ENCODE peak calls at places on chromosomes 16 and 17, in eight cellular contexts. X is PC-3; T is CD8-positive, alpha-beta T cell; H is upper lobe of right lung; V is tibial artery; P is A549; F is fibroblast of lung; N is left lung. A is an unnamed sample.

GRCh38 chr17:68981288-68981687 is 26.1 kb upstream of the ABCA8 start:
- DNase-seq in X (peak; percentile 10), T (no peak), H (no peak), V (peak; percentile 75), P (no peak), F (peak; percentile 74), N (no peak), A (peak; percentile 35)

GRCh38 chr16:23917621-23918020 is 81.8 kb downstream of the PRKCB start:
- DNase-seq in X (no peak), T (no peak), H (no peak), V (no peak), P (no peak), F (no peak), N (no peak), A (no peak)

GRCh38 chr16:56610017-56610608 is 1.7 kb downstream of the MT2A start:
- DNase-seq in X (peak; percentile 47), T (peak; percentile 41), H (peak; percentile 82), V (peak; percentile 75), P (peak; percentile 75), F (peak; percentile 96), N (no peak), A (peak; percentile 51)

GRCh38 chr16:27222499-27223225 is 19.3 kb downstream of the KDM8 start:
- DNase-seq in X (peak; percentile 26), T (no peak), H (no peak), V (peak; percentile 36), P (no peak), F (peak; percentile 35), N (no peak), A (peak; percentile 74)

GRCh38 chr16:70685938-70686375 is at the start of gene MTSS2:
- DNase-seq in X (peak; percentile 78), T (no peak), H (peak; percentile 93), V (peak; percentile 84), P (peak; percentile 71), F (peak; percentile 86), N (peak; percentile 90), A (peak; percentile 84)

GRCh38 chr16:88804552-88805339 is 1.2 kb downstream of the CDT1 start:
- DNase-seq in X (peak; percentile 39), T (no peak), H (peak; percentile 68), V (no peak), P (no peak), F (no peak), N (peak; percentile 83), A (no peak)

GRCh38 chr17:80793421-80793820 is 198.2 kb upstream of the CHMP6 start:
- DNase-seq in X (no peak), T (no peak), H (no peak), V (no peak), P (no peak), F (no peak), N (no peak), A (no peak)

GRCh38 chr17:82126479-82127314 is 28.7 kb upstream of the FASN start:
- DNase-seq in X (no peak), T (peak; percentile 76), H (no peak), V (no peak), P (no peak), F (no peak), N (no peak), A (no peak)

GRCh38 chr16:17989255-17989654 is 347.3 kb downstream of the NPIPA8 start:
- DNase-seq in X (no peak), T (no peak), H (no peak), V (no peak), P (no peak), F (no peak), N (no peak), A (no peak)

GRCh38 chr17:58756246-58757161 is 850 bp downstream of the PPM1E start:
- DNase-seq in X (no peak), T (no peak), H (no peak), V (no peak), P (no peak), F (peak; percentile 8), N (no peak), A (peak; percentile 22)

GRCh38 chr17:10172241-10172741 is 26.1 kb downstream of the GAS7 start:
- DNase-seq in X (no peak), T (no peak), H (no peak), V (no peak), P (no peak), F (no peak), N (no peak), A (no peak)

GRCh38 chr17:4167786-4168185 is 24.8 kb downstream of the CYB5D2 start:
- DNase-seq in X (no peak), T (no peak), H (no peak), V (no peak), P (no peak), F (no peak), N (no peak), A (no peak)

GRCh38 chr17:77414811-77415400 is 274.1 kb downstream of the SEC14L1 start:
- DNase-seq in X (no peak), T (no peak), H (no peak), V (no peak), P (no peak), F (no peak), N (no peak), A (no peak)
- H3K4me1 ChIP-seq in X (peaks cover 26% of the 10 kb centered on the region), T (peaks cover 62% of the 10 kb centered on the region), H (peaks cover 24% of the 10 kb centered on the region), V (no peaks in the 10 kb centered on the region), P (peaks cover 54% of the 10 kb centered on the region), F (peaks cover 26% of the 10 kb centered on the region), N (peaks cover 51% of the 10 kb centered on the region), A (peaks cover 31% of the 10 kb centered on the region)

DNA sequence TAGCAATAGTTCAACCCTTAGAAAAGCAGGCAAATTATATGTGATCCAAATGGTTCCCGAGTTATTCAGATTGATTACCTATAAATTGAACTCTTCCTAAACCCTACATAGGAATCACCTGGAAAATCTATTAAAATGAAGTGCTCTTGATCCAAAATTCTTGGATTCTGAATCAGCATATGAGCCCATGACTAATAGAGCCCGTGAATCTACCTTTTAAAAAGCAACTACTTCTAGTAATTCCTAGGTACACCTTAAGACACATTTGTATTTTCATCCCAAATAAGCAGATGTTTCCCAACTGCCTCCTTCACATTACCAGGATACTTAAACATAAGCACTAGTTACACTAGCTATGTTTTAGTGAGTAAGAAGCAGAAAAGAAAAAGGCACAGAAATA is 1171.0 kb upstream of the GOT2 start:
- DNase-seq in X (peak; percentile 38), T (no peak), H (no peak), V (no peak), P (no peak), F (no peak), N (no peak), A (no peak)
- H3K27ac ChIP-seq in X (peak overlapping the region; percentile 53), T (no peak overlapping the region), H (no peak overlapping the region), V (no peak overlapping the region), P (peak overlapping the region; percentile 77), F (no peak overlapping the region), N (no peak overlapping the region), A (no peak overlapping the region)

GRCh38 chr16:75537795-75538194 is 1.9 kb upstream of the CHST5 start:
- DNase-seq in X (no peak), T (no peak), H (no peak), V (no peak), P (no peak), F (no peak), N (no peak), A (no peak)

GRCh38 chr16:75534560-75535205 is 1.2 kb downstream of the CHST5 start:
- DNase-seq in X (no peak), T (no peak), H (peak; percentile 48), V (no peak), P (no peak), F (no peak), N (no peak), A (no peak)

GRCh38 chr16:75535901-75536300 is at the start of gene CHST5:
- DNase-seq in X (no peak), T (no peak), H (peak; percentile 31), V (no peak), P (no peak), F (no peak), N (no peak), A (no peak)

GRCh38 chr16:75532791-75533190 is 3.1 kb downstream of the CHST5 start:
- DNase-seq in X (no peak), T (no peak), H (peak; percentile 16), V (no peak), P (no peak), F (no peak), N (no peak), A (no peak)

DNA sequence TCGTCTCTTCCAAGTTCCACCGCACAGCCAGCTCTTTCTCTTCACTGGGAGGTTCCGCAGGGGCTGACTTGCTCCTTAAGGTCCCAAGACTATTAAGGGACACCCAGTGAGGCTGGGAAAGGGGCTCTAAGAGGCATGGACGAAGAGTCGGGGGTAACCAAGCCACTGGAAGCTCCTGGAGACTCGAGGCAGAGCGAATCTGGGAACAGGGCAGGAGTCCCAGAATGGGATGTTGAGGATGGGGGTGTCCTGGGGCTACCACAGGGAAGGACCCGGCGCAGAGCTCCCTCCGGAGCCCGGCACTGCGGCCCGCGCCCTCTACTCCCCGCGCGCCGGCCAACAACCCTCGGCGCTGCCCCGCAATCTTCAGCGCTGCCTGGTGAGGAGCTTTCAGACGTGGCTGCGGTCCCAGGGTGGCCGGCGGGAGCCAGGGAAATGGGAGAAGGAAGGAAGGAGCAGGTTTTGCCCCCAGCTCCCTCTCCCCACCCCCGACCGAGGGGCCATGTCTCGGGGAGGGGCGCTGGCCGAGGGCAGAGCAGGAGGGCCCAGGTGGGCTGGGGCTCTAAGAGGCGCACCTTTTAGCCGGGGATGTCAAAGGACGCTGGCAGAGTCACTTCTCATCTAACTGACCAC is 581 bp downstream of the CHST5 start:
- DNase-seq in X (no peak), T (no peak), H (peak; percentile 48), V (no peak), P (no peak), F (no peak), N (no peak), A (no peak)
- H3K4me3 ChIP-seq in X (no peak overlapping the region), T (no peak overlapping the region), H (no peak overlapping the region), V (no peak overlapping the region), P (no peak overlapping the region), F (no peak overlapping the region), N (no peak overlapping the region), A (no peak overlapping the region)

GRCh38 chr17:35789044-35789443 is 6.4 kb downstream of the MMP28 start:
- DNase-seq in X (no peak), T (no peak), H (no peak), V (no peak), P (no peak), F (no peak), N (no peak), A (no peak)

GRCh38 chr17:35790826-35791225 is 4.6 kb downstream of the MMP28 start:
- DNase-seq in X (peak; percentile 37), T (no peak), H (no peak), V (no peak), P (no peak), F (no peak), N (no peak), A (no peak)

GRCh38 chr17:35784895-35785294 is 10.5 kb downstream of the MMP28 start:
- DNase-seq in X (no peak), T (no peak), H (no peak), V (no peak), P (no peak), F (no peak), N (no peak), A (no peak)

GRCh38 chr17:35788504-35788998 is 6.9 kb downstream of the MMP28 start:
- DNase-seq in X (peak; percentile 81), T (no peak), H (no peak), V (no peak), P (peak; percentile 85), F (peak; percentile 92), N (no peak), A (no peak)

DNA sequence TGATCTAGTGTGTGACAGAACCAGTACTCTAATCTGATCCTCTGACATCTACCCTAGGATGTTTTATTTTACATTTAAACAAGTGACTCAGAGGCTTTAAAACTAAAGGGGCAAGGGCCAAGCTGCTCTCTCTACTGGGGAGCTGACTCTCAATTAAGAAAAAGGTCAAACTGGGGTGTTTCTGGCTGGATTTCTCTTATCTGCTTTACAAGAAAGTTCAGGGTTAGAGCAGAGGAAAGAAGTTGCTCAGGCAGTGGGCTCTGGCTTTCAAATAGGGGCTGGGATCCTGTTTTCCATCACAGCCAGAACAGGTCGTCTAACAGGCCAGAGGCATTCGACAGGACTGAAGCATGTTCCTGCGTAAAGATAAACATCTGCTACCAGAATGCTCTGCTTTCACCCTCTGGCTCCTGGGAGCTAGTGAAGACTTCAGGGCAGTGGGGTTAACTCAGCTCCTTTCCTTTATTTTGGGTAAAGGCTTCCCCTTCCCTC is 8.5 kb downstream of the MMP28 start:
- DNase-seq in X (peak; percentile 41), T (no peak), H (no peak), V (no peak), P (peak; percentile 37), F (no peak), N (no peak), A (no peak)
- H3K4me1 ChIP-seq in X (peaks cover 55% of the 10 kb centered on the region), T (peaks cover 14% of the 10 kb centered on the region), H (peaks cover 41% of the 10 kb centered on the region), V (no peaks in the 10 kb centered on the region), P (peaks cover 77% of the 10 kb centered on the region), F (peaks cover 15% of the 10 kb centered on the region), N (peaks cover 45% of the 10 kb centered on the region), A (no peaks in the 10 kb centered on the region)